ENCODE peak calls at places on chromosomes 2 and 18, in eight cellular contexts. B is HepG2, W is IMR-90, G is fibroblast of lung, O is SK-N-SH, Y is HCT116, D is PC-3, L is endodermal cell. M is an unnamed sample.

GRCh38 chr2:226423498-226423960 is 376.1 kb downstream of the IRS1 start:
- DNase-seq in Y (no peak), L (peak; percentile 58), D (peak; percentile 80), G (peak; percentile 61), W (peak; percentile 51), B (no peak), O (no peak), M (no peak)

GRCh38 chr2:70498528-70498927 is 55.1 kb downstream of the TGFA start:
- DNase-seq in O (no peak), Y (no peak), D (no peak), L (no peak), B (no peak), W (no peak), G (no peak), M (no peak)

GRCh38 chr2:1632006-1632348 is 112.3 kb downstream of the PXDN start:
- DNase-seq in W (peak; percentile 87), L (no peak), D (peak; percentile 97), G (peak; percentile 88), O (no peak), Y (no peak), B (no peak), M (peak; percentile 55)

GRCh38 chr2:59066787-59067399 is 825.8 kb upstream of the FANCL start:
- DNase-seq in W (no peak), G (no peak), B (no peak), D (no peak), O (no peak), L (no peak), Y (no peak), M (no peak)

GRCh38 chr2:216739035-216739434 is 43.7 kb upstream of the IGFBP5 start:
- DNase-seq in G (no peak), L (no peak), D (no peak), Y (no peak), O (no peak), B (no peak), W (no peak), M (no peak)

GRCh38 chr2:71713581-71714580 is 260.5 kb downstream of the DYSF start:
- DNase-seq in G (peak; percentile 29), Y (no peak), D (no peak), B (no peak), W (peak; percentile 39), L (no peak), O (no peak), M (no peak)

GRCh38 chr18:48947583-48947982 is 3.2 kb downstream of the SMAD7 start:
- DNase-seq in G (no peak), W (no peak), Y (no peak), O (peak; percentile 68), L (no peak), D (no peak), B (no peak), M (no peak)

GRCh38 chr2:120436885-120437603 is 91.1 kb downstream of the INHBB start:
- DNase-seq in B (peak; percentile 80), O (peak; percentile 66), G (peak; percentile 7), Y (peak; percentile 50), W (peak; percentile 13), L (peak; percentile 94), D (peak; percentile 92), M (peak; percentile 39)

GRCh38 chr2:239156516-239157265 is 244.1 kb downstream of the HDAC4 start:
- DNase-seq in L (peak; percentile 32), W (no peak), Y (no peak), O (peak; percentile 43), D (no peak), G (no peak), B (no peak), M (no peak)

GRCh38 chr18:3585656-3586509 is 135.9 kb downstream of the TGIF1 start:
- DNase-seq in W (peak; percentile 78), D (peak; percentile 93), L (peak; percentile 95), O (peak; percentile 73), B (peak; percentile 92), Y (peak; percentile 91), G (peak; percentile 67), M (peak; percentile 92)

GRCh38 chr2:96977631-96978195 is 8.7 kb downstream of the FAM178B start:
- DNase-seq in O (no peak), L (no peak), Y (peak; percentile 2), D (peak; percentile 16), B (no peak), G (peak; percentile 81), W (peak; percentile 79), M (no peak)

GRCh38 chr18:77249583-77250500 is at the start of gene GALR1:
- DNase-seq in O (peak; percentile 29), Y (no peak), W (no peak), D (no peak), L (peak; percentile 76), B (no peak), G (peak; percentile 6), M (no peak)

GRCh38 chr2:236286866-236287545 is 22.8 kb upstream of the ASB18 start:
- DNase-seq in B (no peak), L (peak; percentile 37), Y (no peak), D (peak; percentile 85), G (peak; percentile 39), W (no peak), O (no peak), M (no peak)

GRCh38 chr18:62281684-62282083 is 43.4 kb upstream of the TNFRSF11A start:
- DNase-seq in Y (no peak), L (no peak), W (peak; percentile 88), G (peak; percentile 88), O (no peak), B (no peak), D (peak; percentile 90), M (no peak)

GRCh38 chr18:61892683-61893303 is at the start of gene RNF152:
- DNase-seq in D (no peak), G (peak; percentile 23), O (peak; percentile 75), W (peak; percentile 25), B (no peak), L (peak; percentile 90), Y (no peak), M (peak; percentile 54)

GRCh38 chr2:197711576-197711975 is 6.4 kb downstream of the MARS2 start:
- DNase-seq in Y (no peak), B (no peak), L (no peak), D (no peak), W (peak; percentile 26), O (no peak), G (no peak), M (no peak)

GRCh38 chr2:26568076-26568890 is 72.9 kb downstream of the CIB4 start:
- DNase-seq in D (no peak), Y (no peak), L (peak; percentile 39), W (no peak), B (no peak), G (no peak), O (no peak), M (no peak)

GRCh38 chr2:234463626-234464290 is 33.1 kb downstream of the ARL4C start:
- DNase-seq in D (peak; percentile 92), B (no peak), Y (no peak), O (peak; percentile 73), L (no peak), G (peak; percentile 53), W (peak; percentile 76), M (no peak)

GRCh38 chr2:85838181-85838580 is 50.6 kb downstream of the ST3GAL5 start:
- DNase-seq in O (no peak), G (no peak), L (peak; percentile 63), D (no peak), B (no peak), Y (no peak), W (no peak), M (no peak)

GRCh38 chr2:105384216-105384615 is 14.6 kb downstream of the FHL2 start:
- DNase-seq in W (no peak), O (no peak), G (no peak), B (no peak), L (no peak), Y (no peak), D (no peak), M (no peak)

GRCh38 chr2:130798472-130799221 is 38.1 kb upstream of the ARHGEF4 start:
- DNase-seq in B (no peak), W (no peak), Y (no peak), G (peak; percentile 13), D (no peak), O (peak; percentile 89), L (peak; percentile 87), M (no peak)

DNA sequence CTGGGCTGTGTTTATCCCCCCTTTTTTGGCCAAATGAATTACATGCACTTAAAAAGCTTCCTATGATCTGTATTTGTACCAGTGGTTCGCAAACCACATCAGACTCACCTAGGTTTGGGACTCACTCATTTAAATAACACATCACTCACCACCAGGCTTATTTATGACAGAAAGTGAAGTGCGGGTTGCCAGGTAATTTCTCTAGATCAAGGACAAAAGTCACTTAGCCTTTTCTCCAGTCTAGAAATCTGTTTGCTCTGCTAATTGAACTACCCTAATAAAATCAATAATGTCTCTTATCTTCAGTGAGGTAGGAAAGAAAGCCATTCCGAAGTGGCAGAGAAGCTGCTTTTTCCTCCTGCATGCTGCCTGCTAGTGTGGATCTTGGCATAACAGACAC is 88.1 kb upstream of the SLC8A1 start:
- DNase-seq in Y (no peak), L (no peak), G (no peak), D (no peak), O (no peak), W (no peak), B (no peak), M (no peak)
- H3K9ac ChIP-seq in Y (no peak overlapping the region), L (no peak overlapping the region), G (no peak overlapping the region), D (no peak overlapping the region), O (no peak overlapping the region), W (no peak overlapping the region), B (no peak overlapping the region), M (no peak overlapping the region)

GRCh38 chr2:240520143-240520973 is 37.4 kb downstream of the ANKMY1 start:
- DNase-seq in D (no peak), B (no peak), L (peak; percentile 63), Y (no peak), W (no peak), O (no peak), G (no peak), M (no peak)
- H3K36me3 ChIP-seq in D (peaks cover 29% of the 10 kb centered on the region), B (peaks cover 12% of the 10 kb centered on the region), L (peaks cover 9% of the 10 kb centered on the region), Y (peaks cover 28% of the 10 kb centered on the region), W (peaks cover 10% of the 10 kb centered on the region), O (peaks cover 15% of the 10 kb centered on the region), G (no peaks in the 10 kb centered on the region), M (no peaks in the 10 kb centered on the region)

DNA sequence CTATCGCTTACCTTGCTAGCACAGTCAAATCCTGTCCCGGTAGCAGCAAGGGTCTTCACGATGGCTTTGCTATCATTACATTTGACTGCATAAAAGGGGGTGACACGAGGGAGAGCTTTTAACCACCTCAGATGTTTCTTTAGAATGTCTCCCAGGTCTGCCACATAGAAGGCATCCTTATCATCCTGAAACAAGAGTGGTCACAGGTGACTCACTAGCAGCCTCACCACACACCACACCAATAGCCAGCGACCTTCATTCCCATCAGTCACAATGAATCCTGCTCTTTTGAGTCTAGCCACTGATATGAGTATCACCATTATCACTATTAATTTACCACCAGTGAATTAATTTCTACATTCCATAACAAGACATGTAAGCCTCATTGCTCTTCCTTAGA is 3.7 kb downstream of the ODC1 start:
- DNase-seq in G (peak; percentile 51), O (no peak), D (peak; percentile 62), Y (no peak), B (no peak), W (peak; percentile 14), L (no peak), M (no peak)
- H3K4me3 ChIP-seq in G (no peak overlapping the region), O (no peak overlapping the region), D (peak overlapping the region; percentile 94), Y (no peak overlapping the region), B (no peak overlapping the region), W (no peak overlapping the region), L (peak overlapping the region; percentile 94), M (no peak overlapping the region)

DNA sequence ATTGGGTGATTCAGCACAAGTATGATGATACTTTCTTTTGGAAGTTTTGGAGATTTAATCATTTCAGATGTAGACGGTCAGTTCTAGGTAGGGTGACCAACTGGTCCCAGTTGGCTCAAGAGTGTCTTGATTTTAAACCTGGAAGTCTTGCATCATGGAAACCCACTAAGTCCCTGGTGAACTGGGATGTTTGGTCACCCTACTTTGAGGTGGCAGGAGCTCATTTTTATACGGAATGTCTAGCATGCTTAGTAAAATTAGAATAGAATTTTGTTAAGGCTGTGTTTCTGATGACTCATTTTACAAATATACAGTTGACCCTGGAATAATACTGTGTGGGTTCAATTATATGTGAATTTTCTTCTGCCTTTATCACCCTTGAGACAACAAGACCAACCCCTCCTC is 61.5 kb upstream of the DOCK10 start:
- DNase-seq in D (peak; percentile 73), G (peak; percentile 88), L (no peak), B (no peak), W (peak; percentile 73), O (no peak), Y (no peak), M (no peak)
- H3K9ac ChIP-seq in D (no peak overlapping the region), G (no peak overlapping the region), L (no peak overlapping the region), B (no peak overlapping the region), W (no peak overlapping the region), O (no peak overlapping the region), Y (no peak overlapping the region), M (no peak overlapping the region)